ENCODE peak calls at places on chromosomes 3 and 15, in six cellular contexts. H is uterus; T is endodermal cell; C is stimulated activated CD8-positive, alpha-beta memory T cell treated with anti-CD3 and anti-CD28 coated beads, Interleukin-2, amount 100 ng/mL, for 1 hour; Z is Right ventricle myocardium superior; B is HEK293T. O is an unnamed sample.
A peak's percentile ranks its signal among the peaks of the same experiment; 100 is the strongest.

GRCh38 chr3:122880624-122881023 is 85.8 kb downstream of the SLC49A4 start:
- DNase-seq in H (no peak), T (no peak), C (no peak), Z (no peak), B (no peak), O (no peak)

GRCh38 chr3:139111392-139112229 is 66.9 kb upstream of the PRR23C start:
- DNase-seq in H (peak; percentile 55), T (peak; percentile 92), C (peak; percentile 25), Z (peak; percentile 55), B (peak; percentile 67), O (no peak)

GRCh38 chr15:101531170-101531569 is 41.7 kb upstream of the PCSK6 start:
- DNase-seq in H (no peak), T (no peak), C (no peak), Z (no peak), B (peak; percentile 15), O (no peak)

GRCh38 chr3:51955893-51956770 is 951 bp downstream of the GPR62 start:
- DNase-seq in H (peak; percentile 69), T (peak; percentile 91), C (no peak), Z (peak; percentile 74), B (no peak), O (no peak)

GRCh38 chr3:14680716-14681115 is 5.8 kb downstream of the C3orf20 start:
- DNase-seq in H (no peak), T (no peak), C (no peak), Z (no peak), B (no peak), O (no peak)

GRCh38 chr15:49901867-49902775 is 216.9 kb downstream of the ATP8B4 start:
- DNase-seq in H (no peak), T (no peak), C (no peak), Z (no peak), B (no peak), O (no peak)

GRCh38 chr3:101303089-101303731 is 17.2 kb downstream of the IMPG2 start:
- DNase-seq in H (no peak), T (no peak), C (no peak), Z (no peak), B (no peak), O (no peak)

GRCh38 chr3:164486150-164486549 is 592.1 kb downstream of the SI start:
- DNase-seq in H (no peak), T (no peak), C (no peak), Z (no peak), B (no peak), O (no peak)